ENCODE peak calls at places on chromosome 17, in seven cellular contexts. Y, Q, I, K, C, H and G are unnamed samples.

GRCh38 chr17:2745317-2746037 is 4.0 kb downstream of the CCDC92B start:
- DNase-seq in Y (no peak), Q (peak), I (no peak), K (no peak), C (no peak), H (no peak), G (no peak)

GRCh38 chr17:32227910-32228309 is 37.7 kb upstream of the RHBDL3 start:
- DNase-seq in Y (no peak), Q (no peak), I (no peak), K (no peak), C (no peak), H (no peak), G (no peak)

GRCh38 chr17:6047966-6048365 is 22.2 kb upstream of the WSCD1 start:
- DNase-seq in Y (no peak), Q (no peak), I (no peak), K (no peak), C (no peak), H (peak), G (peak)

GRCh38 chr17:65191805-65192740 is 54.9 kb downstream of the RGS9 start:
- DNase-seq in Y (no peak), Q (peak), I (no peak), K (no peak), C (no peak), H (no peak), G (peak)

GRCh38 chr17:55053855-55054254 is 85.3 kb downstream of the STXBP4 start:
- DNase-seq in Y (no peak), Q (no peak), I (no peak), K (no peak), C (no peak), H (no peak), G (no peak)

GRCh38 chr17:47184671-47185070 is 4.4 kb downstream of the CDC27 start:
- DNase-seq in Y (no peak), Q (peak), I (no peak), K (no peak), C (no peak), H (no peak), G (no peak)

GRCh38 chr17:37358098-37358829 is 17.5 kb upstream of the C17orf78 start:
- DNase-seq in Y (peak), Q (peak), I (no peak), K (peak), C (peak), H (no peak), G (no peak)

GRCh38 chr17:68641276-68642117 is 40.3 kb upstream of the FAM20A start:
- DNase-seq in Y (no peak), Q (no peak), I (no peak), K (no peak), C (no peak), H (no peak), G (no peak)

GRCh38 chr17:64240741-64241347 is 22.2 kb downstream of the TEX2 start:
- DNase-seq in Y (peak), Q (no peak), I (peak), K (peak), C (no peak), H (no peak), G (no peak)

GRCh38 chr17:50184057-50184456 is 17.4 kb downstream of the COL1A1 start:
- DNase-seq in Y (no peak), Q (no peak), I (no peak), K (no peak), C (no peak), H (no peak), G (no peak)
- TF ChIP-seq CTCF in Y (no peak), Q (peak), I (peak), K (no peak), C (no peak), H (peak), G (peak)

GRCh38 chr17:82723169-82723807 is 6.8 kb downstream of the FN3KRP start:
- DNase-seq in Y (no peak), Q (peak), I (no peak), K (no peak), C (no peak), H (no peak), G (no peak)
- H3K4me3 ChIP-seq in Y (no peak), Q (no peak), I (no peak), K (no peak), C (no peak), H (no peak), G (no peak)

GRCh38 chr17:50634915-50635719 is 436 bp downstream of the ABCC3 start:
- DNase-seq in Y (no peak), Q (peak), I (no peak), K (no peak), C (no peak), H (no peak), G (no peak)
- TF ChIP-seq CTCF in Y (no peak), Q (no peak), I (peak), K (no peak), C (no peak), H (peak), G (no peak)

GRCh38 chr17:27354051-27354490 is 60.2 kb downstream of the WSB1 start:
- DNase-seq in Y (peak), Q (no peak), I (no peak), K (no peak), C (no peak), H (no peak), G (no peak)
- H3K4me3 ChIP-seq in Y (peak), Q (peak), I (peak), K (peak), C (peak), H (peak), G (peak)